ENCODE peak calls at places on chromosomes 11 and 22, in eight cellular contexts. A is CD8-positive, alpha-beta memory T cell; L is HepG2; K is iPS DF 6.9; V is small intestine; I is colonic mucosa; B is uterus; H is left lung. X is an unnamed sample. For H3K4me1, the result is how much of the 10 kb centered on the place peaks cover.

GRCh38 chr22:37282385-37282677 is at the start of gene CYTH4:
- DNase-seq in A (peak), L (no peak), K (no peak), V (peak), I (peak), B (no peak), H (peak), X (no peak)

GRCh38 chr11:10139656-10140055 is 154.4 kb downstream of the SBF2 start:
- DNase-seq in A (no peak), L (no peak), K (no peak), V (no peak), I (no peak), B (no peak), H (no peak), X (no peak)

GRCh38 chr11:121613724-121614123 is 161.0 kb upstream of the SORL1-AS1 start:
- DNase-seq in A (no peak), L (no peak), K (no peak), V (no peak), I (no peak), B (no peak), H (no peak), X (no peak)

GRCh38 chr22:44201556-44202129 is 20.9 kb downstream of the PARVG start:
- DNase-seq in A (no peak), L (no peak), K (no peak), V (no peak), I (no peak), B (no peak), H (no peak), X (no peak)

GRCh38 chr11:110870816-110871522 is 158.7 kb upstream of the ARHGAP20 start:
- DNase-seq in A (no peak), L (no peak), K (no peak), V (no peak), I (no peak), B (no peak), H (no peak), X (no peak)

GRCh38 chr11:99814738-99815137 is 794.0 kb downstream of the CNTN5 start:
- DNase-seq in A (no peak), L (no peak), K (no peak), V (no peak), I (no peak), B (no peak), H (no peak), X (no peak)

GRCh38 chr11:78853521-78853920 is 278.9 kb upstream of the NARS2 start:
- DNase-seq in A (no peak), L (no peak), K (no peak), V (no peak), I (no peak), B (no peak), H (no peak), X (no peak)

GRCh38 chr22:36541831-36542391 is 12.9 kb upstream of the EIF3D start:
- DNase-seq in A (no peak), L (no peak), K (no peak), V (no peak), I (no peak), B (peak), H (no peak), X (no peak)

GRCh38 chr11:130448416-130449068 is at the start of gene ADAMTS15:
- DNase-seq in A (no peak), L (peak), K (peak), V (peak), I (peak), B (peak), H (peak), X (no peak)

GRCh38 chr11:2287102-2287501 is 14.6 kb downstream of the C11orf21 start:
- DNase-seq in A (no peak), L (no peak), K (no peak), V (no peak), I (no peak), B (peak), H (no peak), X (no peak)

GRCh38 chr11:70302086-70302752 is 31.7 kb downstream of the PPFIA1 start:
- DNase-seq in A (no peak), L (no peak), K (no peak), V (no peak), I (no peak), B (no peak), H (no peak), X (no peak)

GRCh38 chr11:75350743-75351540 is 519 bp downstream of the ARRB1 start:
- DNase-seq in A (peak), L (no peak), K (no peak), V (peak), I (peak), B (peak), H (no peak), X (no peak)

DNA sequence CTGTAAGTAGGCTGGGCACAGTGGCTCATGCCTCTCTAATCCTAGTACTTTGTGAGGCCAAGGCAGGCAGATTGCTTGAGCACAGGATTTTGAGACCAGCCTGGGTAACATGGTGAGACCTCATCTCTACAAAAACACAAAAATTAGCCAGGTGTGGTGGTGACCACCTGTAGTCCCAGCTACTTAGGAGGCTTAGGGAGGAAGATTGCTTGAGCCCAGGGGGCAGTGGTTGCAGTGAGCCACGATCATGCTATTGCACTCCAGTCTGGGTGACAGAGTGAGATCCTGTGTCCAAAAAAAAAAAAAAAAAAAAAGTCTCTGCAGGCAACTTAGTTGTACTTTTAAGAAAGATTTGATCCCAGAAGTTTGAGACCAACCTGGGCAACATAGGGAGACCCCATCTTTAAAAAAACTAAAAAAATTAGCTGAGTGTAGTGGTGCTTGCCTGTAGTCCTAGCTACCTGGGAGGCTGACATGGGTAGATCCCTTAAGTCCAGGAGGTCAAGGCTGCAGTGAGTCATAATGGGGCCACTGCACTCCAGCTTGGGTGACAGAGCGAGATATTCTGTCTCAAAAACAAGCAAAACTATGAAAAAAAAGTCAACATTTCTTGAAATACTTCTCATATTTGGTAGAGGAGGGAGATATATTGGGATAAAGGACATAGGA is 10.5 kb downstream of the ATM start:
- DNase-seq in A (no peak), L (peak), K (no peak), V (no peak), I (no peak), B (no peak), H (no peak), X (no peak)
- H3K4me1 ChIP-seq in A (half or more), L (under half), K (under half), V (under half), I (under half), B (under half), H (under half), X (under half)

GRCh38 chr11:35151896-35152295 is 12.9 kb downstream of the CD44 start:
- DNase-seq in A (no peak), L (no peak), K (no peak), V (no peak), I (no peak), B (no peak), H (no peak), X (no peak)

GRCh38 chr11:35152575-35152974 is 13.6 kb downstream of the CD44 start:
- DNase-seq in A (no peak), L (no peak), K (no peak), V (no peak), I (no peak), B (no peak), H (no peak), X (no peak)

GRCh38 chr11:35154960-35155359 is 16.0 kb downstream of the CD44 start:
- DNase-seq in A (no peak), L (no peak), K (no peak), V (no peak), I (no peak), B (no peak), H (no peak), X (no peak)

GRCh38 chr11:35151241-35151640 is 12.3 kb downstream of the CD44 start:
- DNase-seq in A (no peak), L (no peak), K (no peak), V (no peak), I (no peak), B (no peak), H (no peak), X (no peak)

GRCh38 chr11:35153280-35153679 is 14.3 kb downstream of the CD44 start:
- DNase-seq in A (no peak), L (no peak), K (no peak), V (no peak), I (no peak), B (no peak), H (no peak), X (no peak)
- H3K4me1 ChIP-seq in A (half or more), L (under half), K (under half), V (under half), I (under half), B (under half), H (half or more), X (half or more)

GRCh38 chr11:67439321-67440228 is 2.1 kb upstream of the PTPRCAP start:
- DNase-seq in A (peak), L (peak), K (no peak), V (peak), I (peak), B (no peak), H (no peak), X (no peak)

GRCh38 chr11:67438121-67438902 is 830 bp upstream of the PTPRCAP start:
- DNase-seq in A (peak), L (no peak), K (no peak), V (peak), I (no peak), B (no peak), H (no peak), X (no peak)

GRCh38 chr11:67441731-67442401 is 1.4 kb downstream of the CORO1B start:
- DNase-seq in A (peak), L (no peak), K (no peak), V (no peak), I (no peak), B (no peak), H (no peak), X (no peak)

GRCh38 chr11:67441082-67441683 is 2.1 kb downstream of the CORO1B start:
- DNase-seq in A (peak), L (no peak), K (no peak), V (no peak), I (no peak), B (no peak), H (no peak), X (no peak)

GRCh38 chr11:67440229-67441081 is 2.8 kb downstream of the CORO1B start:
- DNase-seq in A (peak), L (no peak), K (no peak), V (no peak), I (no peak), B (no peak), H (no peak), X (no peak)
- H3K4me1 ChIP-seq in A (half or more), L (under half), K (under half), V (under half), I (under half), B (under half), H (half or more), X (half or more)

GRCh38 chr11:47186076-47186936 is at the start of gene PACSIN3:
- DNase-seq in A (peak), L (peak), K (no peak), V (no peak), I (peak), B (peak), H (no peak), X (no peak)
- H3K4me1 ChIP-seq in A (under half), L (half or more), K (under half), V (under half), I (under half), B (under half), H (under half), X (under half)

DNA sequence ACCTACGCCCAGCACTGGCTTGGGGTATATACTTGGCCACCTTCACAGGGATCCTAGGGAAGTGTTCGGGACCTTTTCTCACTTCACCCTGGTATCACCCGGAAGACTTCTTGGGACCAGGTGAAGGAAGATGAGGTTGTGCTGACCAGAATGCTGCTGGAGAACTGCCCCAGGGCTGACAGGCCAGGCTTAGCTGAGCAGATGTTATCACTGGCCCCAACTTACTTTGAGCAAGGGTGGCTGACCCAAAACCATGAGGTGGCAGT is 4.5 kb downstream of the FTH1 start:
- DNase-seq in A (peak), L (no peak), K (no peak), V (no peak), I (no peak), B (peak), H (no peak), X (no peak)
- H3K4me1 ChIP-seq in A (under half), L (half or more), K (under half), V (under half), I (under half), B (under half), H (half or more), X (under half)

GRCh38 chr11:134666273-134667174 is 254.5 kb upstream of the B3GAT1 start:
- DNase-seq in A (no peak), L (no peak), K (no peak), V (no peak), I (no peak), B (no peak), H (no peak), X (no peak)
- H3K4me1 ChIP-seq in A (under half), L (under half), K (under half), V (under half), I (under half), B (under half), H (under half), X (under half)

GRCh38 chr22:48592488-48592887 is 1235.2 kb downstream of the BRD1 start:
- DNase-seq in A (no peak), L (no peak), K (no peak), V (no peak), I (no peak), B (no peak), H (no peak), X (no peak)
- H3K4me1 ChIP-seq in A (under half), L (under half), K (under half), V (under half), I (under half), B (under half), H (under half), X (under half)

DNA sequence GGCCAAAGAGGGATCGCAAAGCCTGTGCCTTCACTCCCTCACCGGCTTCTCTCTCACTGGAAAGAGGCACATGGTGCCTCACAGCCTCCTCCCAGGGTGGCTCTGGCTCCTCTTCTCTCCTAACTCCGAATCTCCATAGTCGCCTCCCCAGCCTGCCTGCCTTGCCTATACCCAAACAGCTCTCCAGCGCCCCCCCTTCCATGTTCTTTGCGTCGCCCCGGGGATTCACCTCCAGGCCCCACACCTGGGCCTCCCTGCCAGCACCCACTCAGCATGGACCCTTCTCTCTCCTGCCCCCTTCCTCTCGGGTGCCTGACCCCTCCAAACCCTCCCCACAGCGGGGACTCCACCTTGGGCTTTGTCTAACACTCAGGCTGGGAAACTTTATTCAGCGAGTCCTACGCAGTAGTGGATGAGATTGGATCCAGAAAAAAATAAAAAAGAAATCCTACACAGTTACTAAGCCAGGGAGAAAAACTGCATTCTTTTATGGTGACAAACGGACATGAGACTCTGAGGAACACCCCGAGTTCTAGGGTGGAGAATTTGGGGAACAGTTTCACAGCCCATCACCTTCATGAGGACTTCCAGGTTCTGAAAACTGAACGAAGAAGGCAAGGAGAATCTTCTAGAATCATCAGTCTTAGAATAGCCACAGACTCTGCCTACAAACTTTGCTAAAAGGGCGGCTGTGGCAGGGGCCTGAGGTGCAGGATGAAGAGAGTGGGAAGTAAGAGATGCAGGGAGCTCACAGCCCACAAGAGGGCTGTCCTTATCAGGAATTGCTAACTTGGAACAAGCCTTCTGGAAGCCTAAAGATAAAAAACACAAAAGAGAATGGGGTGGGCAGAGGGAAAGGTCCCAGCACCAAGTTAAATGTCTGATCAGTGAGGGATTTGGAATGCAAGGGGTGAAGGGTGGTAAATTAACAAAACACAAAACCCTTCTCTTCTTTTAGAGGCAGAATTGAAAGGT is 5.3 kb downstream of the PPM1F start:
- DNase-seq in A (no peak), L (peak), K (no peak), V (no peak), I (no peak), B (no peak), H (no peak), X (no peak)
- H3K4me1 ChIP-seq in A (under half), L (under half), K (under half), V (under half), I (under half), B (under half), H (half or more), X (half or more)

GRCh38 chr22:42298746-42299145 is 28.3 kb upstream of the TCF20 start:
- DNase-seq in A (no peak), L (no peak), K (no peak), V (no peak), I (no peak), B (no peak), H (no peak), X (no peak)
- H3K4me1 ChIP-seq in A (half or more), L (half or more), K (under half), V (under half), I (under half), B (under half), H (under half), X (under half)

X was measured in esophagus squamous epithelium.